ENCODE peak calls at places on chromosomes 16 and 17, in nine cellular contexts. J, Z, K, V, U, O, T, P and Q are unnamed samples.

GRCh38 chr17:36094746-36095145 is 4.8 kb upstream of the CCL3 start:
- DNase-seq in J (no peak), Z (no peak), K (no peak), V (no peak), U (no peak), O (no peak), T (no peak), P (no peak), Q (no peak)

GRCh38 chr17:6070895-6071511 is 824 bp downstream of the WSCD1 start:
- DNase-seq in J (no peak), Z (no peak), K (peak; percentile 27), V (no peak), U (no peak), O (peak; percentile 38), T (no peak), P (peak; percentile 47), Q (peak; percentile 75)

GRCh38 chr16:87570938-87571867 is 31.1 kb upstream of the JPH3 start:
- DNase-seq in J (peak; percentile 28), Z (no peak), K (peak; percentile 66), V (peak; percentile 44), U (peak; percentile 58), O (peak; percentile 84), T (peak; percentile 81), P (peak; percentile 56), Q (peak; percentile 89)

GRCh38 chr16:25080420-25081131 is 31.0 kb upstream of the LCMT1 start:
- DNase-seq in J (no peak), Z (no peak), K (no peak), V (no peak), U (no peak), O (no peak), T (no peak), P (no peak), Q (no peak)

GRCh38 chr17:79801156-79802038 is 4.5 kb upstream of the CBX8 start:
- DNase-seq in J (no peak), Z (no peak), K (peak; percentile 55), V (no peak), U (no peak), O (no peak), T (peak; percentile 56), P (peak; percentile 70), Q (no peak)

GRCh38 chr16:11253009-11253994 is 2.7 kb downstream of the SOCS1 start:
- DNase-seq in J (no peak), Z (no peak), K (no peak), V (no peak), U (no peak), O (no peak), T (no peak), P (no peak), Q (no peak)

GRCh38 chr16:61937646-61938045 is 98.6 kb downstream of the CDH8 start:
- DNase-seq in J (no peak), Z (no peak), K (no peak), V (no peak), U (no peak), O (no peak), T (no peak), P (no peak), Q (no peak)

GRCh38 chr16:88378836-88379693 is 3.7 kb upstream of the ZNF469 start:
- DNase-seq in J (no peak), Z (no peak), K (no peak), V (no peak), U (no peak), O (no peak), T (no peak), P (peak; percentile 9), Q (peak; percentile 70)

GRCh38 chr16:12061336-12062055 is 85.0 kb downstream of the SNX29 start:
- DNase-seq in J (no peak), Z (no peak), K (no peak), V (no peak), U (no peak), O (no peak), T (no peak), P (no peak), Q (peak; percentile 79)

GRCh38 chr17:58412064-58412703 is 5.2 kb downstream of the RNF43 start:
- DNase-seq in J (no peak), Z (no peak), K (no peak), V (no peak), U (no peak), O (no peak), T (no peak), P (no peak), Q (no peak)

GRCh38 chr17:2707721-2708584 is 3.6 kb downstream of the CLUH start:
- DNase-seq in J (no peak), Z (no peak), K (peak; percentile 35), V (no peak), U (peak; percentile 83), O (peak; percentile 76), T (peak; percentile 60), P (peak; percentile 60), Q (peak; percentile 76)
- H3K4me1 ChIP-seq in J (peaks cover 47% of the 10 kb centered on the region), Z (no peaks in the 10 kb centered on the region), K (peaks cover 45% of the 10 kb centered on the region), V (peaks cover 23% of the 10 kb centered on the region), U (peaks cover 19% of the 10 kb centered on the region), O (peaks cover 56% of the 10 kb centered on the region), T (peaks cover 66% of the 10 kb centered on the region), P (peaks cover 37% of the 10 kb centered on the region), Q (peaks cover 50% of the 10 kb centered on the region)

GRCh38 chr16:28604186-28604565 is 5.7 kb downstream of the SULT1A1 start:
- DNase-seq in J (no peak), Z (peak; percentile 9), K (no peak), V (no peak), U (no peak), O (no peak), T (no peak), P (no peak), Q (peak; percentile 41)

GRCh38 chr16:28606291-28607115 is 3.3 kb downstream of the SULT1A1 start:
- DNase-seq in J (no peak), Z (peak; percentile 14), K (no peak), V (no peak), U (no peak), O (no peak), T (no peak), P (no peak), Q (no peak)

GRCh38 chr16:28610595-28611270 is 889 bp upstream of the SULT1A1 start:
- DNase-seq in J (no peak), Z (no peak), K (peak; percentile 45), V (no peak), U (no peak), O (no peak), T (peak; percentile 26), P (no peak), Q (peak; percentile 26)

GRCh38 chr16:28607116-28607623 is 2.7 kb downstream of the SULT1A1 start:
- DNase-seq in J (no peak), Z (no peak), K (peak; percentile 6), V (peak; percentile 1), U (no peak), O (no peak), T (no peak), P (no peak), Q (no peak)

DNA sequence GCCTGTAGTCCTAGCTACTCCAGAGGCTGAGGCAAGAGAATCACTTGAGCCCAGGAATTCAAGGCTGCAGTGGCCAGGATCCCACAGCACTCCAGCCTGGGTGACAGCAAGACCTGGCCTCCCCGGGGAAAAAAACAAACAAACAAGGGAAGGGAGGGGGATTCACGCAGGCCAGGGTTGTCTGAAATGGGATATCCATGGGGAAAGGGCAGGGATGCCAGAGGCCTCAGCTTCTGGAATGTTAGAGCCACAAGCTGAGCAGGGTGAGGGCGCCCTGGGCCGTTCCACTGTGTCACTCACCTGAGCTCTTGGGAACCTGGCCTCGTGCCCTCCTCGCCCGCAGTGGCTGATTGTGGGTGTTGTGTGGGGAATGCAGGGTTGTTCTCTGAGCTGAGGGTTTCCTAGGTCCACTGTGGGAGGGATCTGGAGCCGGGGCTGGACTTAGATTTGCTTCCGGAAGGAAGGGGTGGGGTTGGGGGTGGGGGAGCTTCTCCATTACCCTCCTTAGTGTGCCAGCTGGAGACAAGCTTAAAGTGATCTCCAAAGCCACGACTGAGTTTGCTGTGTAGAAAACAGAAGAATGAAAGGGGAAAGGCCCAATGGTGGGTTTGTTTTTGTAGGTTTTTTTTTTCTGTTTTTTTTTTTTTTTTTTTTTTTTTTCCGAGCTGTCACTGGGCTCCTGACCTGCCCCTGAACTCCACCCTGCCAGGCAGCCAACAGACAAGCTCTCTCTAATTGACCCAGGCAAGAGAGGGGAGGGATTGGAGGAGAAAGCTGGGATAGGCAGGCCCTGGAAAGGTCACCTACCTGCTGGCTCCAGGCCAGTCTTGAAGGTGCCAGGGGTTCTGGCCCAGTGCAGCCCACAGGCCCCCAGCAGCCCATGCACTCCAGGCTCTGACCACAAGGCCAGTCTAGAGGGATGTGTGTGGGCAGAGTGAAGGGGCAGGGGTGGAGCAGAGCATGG is at the start of gene SULT1A1:
- DNase-seq in J (no peak), Z (no peak), K (peak; percentile 96), V (no peak), U (peak; percentile 57), O (no peak), T (peak; percentile 92), P (peak; percentile 86), Q (peak; percentile 83)
- H3K4me3 ChIP-seq in J (peak within 1 kb of the TSS; percentile 51), Z (no peak within 1 kb of the TSS), K (peak within 1 kb of the TSS; percentile 40), V (no peak within 1 kb of the TSS), U (peak within 1 kb of the TSS; percentile 38), O (no peak within 1 kb of the TSS), T (peak within 1 kb of the TSS; percentile 33), P (no peak within 1 kb of the TSS), Q (peak within 1 kb of the TSS; percentile 25)

GRCh38 chr17:82320956-82321927 is 3.8 kb upstream of the CD7 start:
- DNase-seq in J (no peak), Z (no peak), K (peak; percentile 40), V (no peak), U (peak; percentile 56), O (peak; percentile 66), T (no peak), P (no peak), Q (peak; percentile 81)

GRCh38 chr17:82321947-82322466 is 4.6 kb upstream of the CD7 start:
- DNase-seq in J (no peak), Z (no peak), K (no peak), V (no peak), U (peak; percentile 6), O (no peak), T (no peak), P (no peak), Q (peak; percentile 61)

GRCh38 chr17:82318772-82319606 is 1.6 kb upstream of the CD7 start:
- DNase-seq in J (no peak), Z (no peak), K (no peak), V (no peak), U (no peak), O (no peak), T (no peak), P (no peak), Q (peak; percentile 78)

GRCh38 chr17:82319619-82320062 is 2.2 kb upstream of the CD7 start:
- DNase-seq in J (no peak), Z (no peak), K (no peak), V (no peak), U (no peak), O (no peak), T (no peak), P (no peak), Q (peak; percentile 73)

GRCh38 chr17:82320140-82320840 is 2.9 kb upstream of the CD7 start:
- DNase-seq in J (no peak), Z (no peak), K (no peak), V (no peak), U (peak; percentile 10), O (no peak), T (no peak), P (no peak), Q (peak; percentile 70)
- H3K4me1 ChIP-seq in J (peaks cover 8% of the 10 kb centered on the region), Z (no peaks in the 10 kb centered on the region), K (peaks cover 14% of the 10 kb centered on the region), V (peaks cover 3% of the 10 kb centered on the region), U (no peaks in the 10 kb centered on the region), O (peaks cover 12% of the 10 kb centered on the region), T (peaks cover 34% of the 10 kb centered on the region), P (no peaks in the 10 kb centered on the region), Q (no peaks in the 10 kb centered on the region)

DNA sequence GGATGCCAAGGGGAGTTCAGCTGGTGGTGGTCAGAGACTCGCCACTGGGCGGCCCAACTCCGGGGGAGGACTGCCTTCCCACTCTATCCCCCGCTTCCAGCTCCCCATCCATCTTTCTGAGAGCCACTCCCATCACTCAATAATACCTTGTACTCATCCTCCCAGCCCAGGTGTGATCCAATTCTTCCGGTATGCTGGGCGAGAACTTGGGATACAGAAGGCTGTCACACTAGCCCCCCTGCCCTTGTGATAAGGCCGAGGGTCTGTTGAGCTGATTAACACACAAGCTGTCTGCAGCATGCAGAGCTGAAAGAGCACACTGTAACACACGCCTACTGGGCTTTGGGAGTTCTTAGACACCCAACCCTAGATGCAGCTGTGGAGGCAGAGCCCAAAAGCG is 460.4 kb upstream of the EEF2KMT start:
- DNase-seq in J (no peak), Z (no peak), K (no peak), V (no peak), U (no peak), O (no peak), T (no peak), P (no peak), Q (no peak)
- H3K4me3 ChIP-seq in J (no peak overlapping the region), Z (no peak overlapping the region), K (no peak overlapping the region), V (no peak overlapping the region), U (no peak overlapping the region), O (no peak overlapping the region), T (no peak overlapping the region), P (no peak overlapping the region), Q (no peak overlapping the region)